ENCODE peak calls at places on chromosomes 2 and 18, in five cellular contexts. R is stomach; Y is effector memory CD4-positive, alpha-beta T cell; M is lung; D is heart left ventricle. Q is an unnamed sample.
A peak's percentile ranks its signal among the peaks of the same experiment; 100 is the strongest.

GRCh38 chr2:216665717-216666116 is 29.6 kb downstream of the IGFBP5 start:
- DNase-seq in R (peak; percentile 37), D (no peak), Y (no peak), M (no peak), Q (no peak)

GRCh38 chr2:68901199-68901515 is 30.0 kb upstream of the BMP10 start:
- DNase-seq in D (no peak), R (no peak), M (no peak), Y (no peak), Q (no peak)

GRCh38 chr2:135276525-135276924 is 224.4 kb downstream of the RAB3GAP1 start:
- DNase-seq in M (no peak), D (no peak), Y (no peak), R (no peak), Q (no peak)

GRCh38 chr2:242011991-242012764 is 142.6 kb downstream of the RTP5 start:
- DNase-seq in Y (no peak), M (peak; percentile 26), R (no peak), D (no peak), Q (no peak)

GRCh38 chr2:20184067-20184938 is 40.6 kb downstream of the SDC1 start:
- DNase-seq in Y (no peak), M (peak; percentile 75), D (no peak), R (peak; percentile 57), Q (no peak)

GRCh38 chr2:229553091-229553490 is 161.3 kb downstream of the DNER start:
- DNase-seq in R (no peak), Y (no peak), D (no peak), M (no peak), Q (no peak)

GRCh38 chr2:200735061-200735460 is 76.6 kb upstream of the BZW1 start:
- DNase-seq in R (no peak), Y (no peak), D (no peak), M (no peak), Q (no peak)

GRCh38 chr18:28735731-28736130 is 558.8 kb upstream of the CDH2 start:
- DNase-seq in R (no peak), Y (no peak), D (no peak), M (no peak), Q (no peak)

GRCh38 chr2:239015769-239016675 is 168.1 kb downstream of the TWIST2 start:
- DNase-seq in D (no peak), R (no peak), Y (no peak), M (no peak), Q (no peak)

GRCh38 chr2:85954192-85954900 is 65.6 kb upstream of the ST3GAL5 start:
- DNase-seq in D (no peak), Y (no peak), M (peak; percentile 92), R (no peak), Q (no peak)

GRCh38 chr2:100902833-100903405 is 83.0 kb downstream of the NPAS2 start:
- DNase-seq in M (no peak), R (no peak), D (peak; percentile 45), Y (no peak), Q (no peak)

GRCh38 chr2:74130211-74130995 is 17.3 kb downstream of the BOLA3 start:
- DNase-seq in R (no peak), Y (no peak), M (no peak), D (no peak), Q (no peak)

GRCh38 chr2:74137651-74138050 is 10.1 kb downstream of the BOLA3 start:
- DNase-seq in D (no peak), M (no peak), R (no peak), Y (no peak), Q (no peak)

GRCh38 chr2:74128206-74128605 is 19.5 kb downstream of the BOLA3 start:
- DNase-seq in D (no peak), M (no peak), R (no peak), Y (no peak), Q (no peak)

DNA sequence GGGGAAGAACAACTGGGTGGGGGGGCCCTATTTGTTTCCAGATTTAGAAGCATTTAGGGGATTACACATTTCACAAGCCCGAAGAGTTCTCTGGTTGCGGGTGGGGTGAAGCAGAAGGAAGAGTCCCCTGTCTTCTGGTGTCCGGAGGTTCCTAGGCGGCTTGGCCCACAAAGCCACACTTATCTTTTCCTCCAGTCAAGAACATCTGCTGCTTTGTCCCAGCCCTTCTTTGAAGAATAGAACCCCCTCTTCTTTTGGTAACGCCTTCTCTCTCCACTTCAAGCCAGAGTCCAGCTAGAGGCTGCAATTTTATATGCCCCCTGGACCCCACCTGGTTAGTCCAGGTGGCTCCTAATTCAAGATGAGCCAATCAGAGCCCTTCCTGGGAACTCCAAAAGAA is 15.8 kb downstream of the BOLA3 start:
- DNase-seq in Y (no peak), D (no peak), M (no peak), R (no peak), Q (no peak)
- H3K4me3 ChIP-seq in Y (no peak overlapping the region), D (no peak overlapping the region), M (no peak overlapping the region), R (no peak overlapping the region), Q (no peak overlapping the region)

DNA sequence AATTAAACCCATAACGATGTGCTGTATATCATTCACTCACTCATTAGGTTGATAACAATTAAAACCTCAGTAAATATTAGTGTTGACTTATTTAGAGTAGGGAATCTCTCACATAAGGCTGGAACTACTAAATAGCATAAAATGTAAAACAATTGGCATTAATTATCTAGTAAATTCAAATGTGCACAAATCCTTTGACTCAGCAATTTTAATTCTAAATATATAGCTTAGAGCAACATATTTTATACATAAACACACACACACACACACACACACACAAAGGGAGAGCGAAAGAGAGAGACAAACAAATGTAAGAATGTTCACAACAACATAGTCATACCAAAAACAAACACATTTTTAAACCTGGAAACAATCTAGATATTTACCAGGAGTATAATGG is 443.1 kb upstream of the KCNH7 start:
- DNase-seq in D (no peak), M (no peak), Y (no peak), R (no peak), Q (no peak)
- H3K36me3 ChIP-seq in D (no peaks in the 10 kb centered on the region), M (no peaks in the 10 kb centered on the region), Y (no peaks in the 10 kb centered on the region), R (no peaks in the 10 kb centered on the region), Q (no peaks in the 10 kb centered on the region)

GRCh38 chr2:230660294-230661060 is 52.2 kb upstream of the CAB39 start:
- DNase-seq in R (peak; percentile 46), M (peak; percentile 57), Y (peak; percentile 9), D (peak; percentile 46), Q (no peak)

GRCh38 chr2:230658577-230658876 is 54.1 kb upstream of the CAB39 start:
- DNase-seq in D (no peak), M (no peak), R (no peak), Y (no peak), Q (no peak)

GRCh38 chr2:230657906-230658305 is 54.7 kb upstream of the CAB39 start:
- DNase-seq in R (no peak), M (no peak), D (no peak), Y (no peak), Q (no peak)

GRCh38 chr2:230657462-230657861 is 55.2 kb upstream of the CAB39 start:
- DNase-seq in Y (no peak), D (no peak), M (no peak), R (no peak), Q (no peak)

GRCh38 chr2:230658877-230659652 is 53.6 kb upstream of the CAB39 start:
- DNase-seq in M (no peak), R (no peak), D (no peak), Y (peak; percentile 18), Q (no peak)
- H3K4me3 ChIP-seq in M (no peak overlapping the region), R (no peak overlapping the region), D (no peak overlapping the region), Y (peak overlapping the region; percentile 39), Q (no peak overlapping the region)

DNA sequence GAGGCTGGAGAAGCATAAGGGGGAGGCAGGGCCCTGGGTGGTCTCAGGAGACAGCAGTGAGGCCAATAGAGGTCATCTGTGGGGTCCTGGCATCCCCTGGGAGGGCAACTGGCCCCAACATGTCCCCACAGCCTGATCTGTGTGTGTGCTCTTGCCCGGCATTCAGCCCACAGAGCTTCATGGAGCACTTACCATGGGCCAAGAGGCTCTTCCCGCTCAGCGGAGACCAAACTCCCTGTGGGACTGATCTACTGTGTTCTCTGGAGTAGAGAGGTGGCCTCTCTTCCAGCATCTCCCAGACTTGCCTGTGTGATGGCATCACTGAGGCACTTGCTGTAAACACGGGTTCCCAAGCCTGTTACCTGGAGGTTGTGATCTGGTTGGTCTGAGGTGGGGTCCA is 67.5 kb downstream of the SOWAHC start:
- DNase-seq in R (no peak), D (no peak), Y (no peak), M (no peak), Q (no peak)
- H3K36me3 ChIP-seq in R (no peaks in the 10 kb centered on the region), D (no peaks in the 10 kb centered on the region), Y (no peaks in the 10 kb centered on the region), M (no peaks in the 10 kb centered on the region), Q (no peaks in the 10 kb centered on the region)

DNA sequence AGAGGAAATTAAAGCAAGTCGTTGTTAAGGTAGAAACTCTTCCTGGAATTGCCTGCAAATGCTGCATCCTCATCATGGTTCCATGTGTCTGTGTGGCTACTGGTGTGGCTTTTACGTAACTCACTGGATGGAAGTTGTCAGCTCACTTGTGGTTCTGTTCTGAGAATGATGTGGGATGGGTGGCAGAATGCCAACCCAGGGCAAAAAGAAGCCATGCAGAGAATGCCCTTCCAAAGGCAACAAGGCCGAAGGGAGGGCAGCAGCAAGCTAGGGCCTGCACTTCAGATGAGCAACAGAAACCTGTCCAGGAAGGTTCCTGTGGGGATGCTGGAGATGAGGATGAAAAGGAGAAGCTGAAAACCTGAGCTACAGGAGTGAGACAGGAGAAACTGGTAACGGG is 10.4 kb upstream of the NAPG start:
- DNase-seq in M (no peak), R (no peak), Y (no peak), D (no peak), Q (no peak)
- H3K4me3 ChIP-seq in M (no peak overlapping the region), R (no peak overlapping the region), Y (no peak overlapping the region), D (no peak overlapping the region), Q (no peak overlapping the region)

GRCh38 chr2:237345891-237346640 is 67.9 kb downstream of the COL6A3 start:
- DNase-seq in D (no peak), M (no peak), R (no peak), Y (no peak), Q (no peak)
- H3K36me3 ChIP-seq in D (no peaks in the 10 kb centered on the region), M (no peaks in the 10 kb centered on the region), R (peaks cover 15% of the 10 kb centered on the region), Y (no peaks in the 10 kb centered on the region), Q (no peaks in the 10 kb centered on the region)

GRCh38 chr2:207162319-207162718 is 3.4 kb downstream of the KLF7 start:
- DNase-seq in M (no peak), Y (no peak), R (no peak), D (no peak), Q (no peak)

GRCh38 chr2:207160115-207160514 is 5.6 kb downstream of the KLF7 start:
- DNase-seq in Y (no peak), R (no peak), D (no peak), M (no peak), Q (no peak)

GRCh38 chr2:207163053-207163814 is 2.5 kb downstream of the KLF7 start:
- DNase-seq in M (no peak), Y (no peak), D (peak; percentile 48), R (peak; percentile 45), Q (no peak)

GRCh38 chr2:207161724-207162123 is 4.0 kb downstream of the KLF7 start:
- DNase-seq in D (no peak), Y (no peak), M (no peak), R (no peak), Q (no peak)

DNA sequence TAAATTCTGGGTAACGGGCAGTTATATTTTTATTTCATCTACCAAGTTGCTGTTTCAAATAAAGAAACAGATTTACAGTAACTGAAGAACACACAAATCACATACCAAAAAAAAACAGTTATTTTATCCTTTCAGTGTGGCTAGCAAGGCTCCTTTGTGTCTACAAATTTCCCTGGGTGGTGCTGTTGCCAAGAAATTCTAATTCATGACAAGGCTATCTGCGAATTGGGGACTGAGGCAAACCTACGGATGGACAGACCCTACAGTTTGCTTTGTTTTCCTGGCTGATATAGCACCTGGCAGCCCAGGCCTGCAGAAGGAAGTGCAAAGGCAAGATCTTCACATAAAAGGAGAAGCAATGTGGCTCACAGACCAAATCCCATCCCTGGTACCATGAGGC is 4.5 kb downstream of the KLF7 start:
- DNase-seq in Y (no peak), M (no peak), D (no peak), R (no peak), Q (no peak)
- H3K4me3 ChIP-seq in Y (no peak overlapping the region), M (no peak overlapping the region), D (peak overlapping the region; percentile 80), R (no peak overlapping the region), Q (no peak overlapping the region)

GRCh38 chr18:45517181-45517741 is 98.0 kb upstream of the SLC14A2 start:
- DNase-seq in R (no peak), D (peak; percentile 64), Y (no peak), M (peak; percentile 54), Q (no peak)
- H3K36me3 ChIP-seq in R (no peaks in the 10 kb centered on the region), D (no peaks in the 10 kb centered on the region), Y (no peaks in the 10 kb centered on the region), M (no peaks in the 10 kb centered on the region), Q (no peaks in the 10 kb centered on the region)

Q was measured in HAP-1.